ENCODE peak calls at places on chromosomes 13 and 19, in five cellular contexts. One of them, this sample, is unnamed.

GRCh38 chr19:2888739-2889224 is 11.9 kb upstream of the ZNF57 start:
- DNase-seq in AG10803: peak; percentile 13
- DNase-seq in thoracic aorta: no peak
- DNase-seq in WERI-Rb-1: no peak
- DNase-seq in hepatocyte: no peak
- DNase-seq in this sample: no peak

GRCh38 chr19:3275068-3275582 is 50.7 kb downstream of the CELF5 start:
- DNase-seq in WERI-Rb-1: peak; percentile 72
- DNase-seq in AG10803: no peak
- DNase-seq in hepatocyte: no peak
- DNase-seq in thoracic aorta: no peak
- DNase-seq in this sample: no peak

GRCh38 chr13:107867701-107868661 is 347.4 kb downstream of the LIG4 start:
- DNase-seq in thoracic aorta: no peak
- DNase-seq in hepatocyte: peak; percentile 76
- DNase-seq in WERI-Rb-1: peak; percentile 85
- DNase-seq in AG10803: no peak
- DNase-seq in this sample: peak; percentile 89

GRCh38 chr19:57465680-57466381 is 8.9 kb upstream of the VN1R1 start:
- DNase-seq in WERI-Rb-1: peak; percentile 49
- DNase-seq in AG10803: peak; percentile 23
- DNase-seq in thoracic aorta: no peak
- DNase-seq in hepatocyte: no peak
- DNase-seq in this sample: peak; percentile 75

GRCh38 chr13:80342541-80343371 is 1.8 kb upstream of the SPRY2 start:
- DNase-seq in AG10803: peak; percentile 60
- DNase-seq in thoracic aorta: no peak
- DNase-seq in WERI-Rb-1: peak; percentile 64
- DNase-seq in hepatocyte: peak; percentile 89
- DNase-seq in this sample: peak; percentile 96

GRCh38 chr13:21638319-21639282 is 32.3 kb upstream of the FGF9 start:
- DNase-seq in AG10803: peak; percentile 20
- DNase-seq in thoracic aorta: no peak
- DNase-seq in hepatocyte: peak; percentile 56
- DNase-seq in WERI-Rb-1: no peak
- DNase-seq in this sample: peak; percentile 64

GRCh38 chr13:101624981-101625380 is 172.5 kb downstream of the ITGBL1 start:
- DNase-seq in hepatocyte: no peak
- DNase-seq in thoracic aorta: no peak
- DNase-seq in WERI-Rb-1: no peak
- DNase-seq in AG10803: no peak
- DNase-seq in this sample: no peak

GRCh38 chr19:10611907-10612306 is 13.4 kb upstream of the SLC44A2 start:
- DNase-seq in WERI-Rb-1: peak; percentile 55
- DNase-seq in thoracic aorta: no peak
- DNase-seq in hepatocyte: no peak
- DNase-seq in AG10803: peak; percentile 51
- DNase-seq in this sample: no peak

GRCh38 chr13:96075953-96076543 is 13.9 kb upstream of the HS6ST3 start:
- DNase-seq in AG10803: peak; percentile 26
- DNase-seq in WERI-Rb-1: no peak
- DNase-seq in hepatocyte: peak; percentile 12
- DNase-seq in thoracic aorta: no peak
- DNase-seq in this sample: no peak

GRCh38 chr19:15672580-15673175 is at the start of gene CYP4F12:
- DNase-seq in thoracic aorta: no peak
- DNase-seq in WERI-Rb-1: no peak
- DNase-seq in AG10803: peak; percentile 17
- DNase-seq in hepatocyte: peak; percentile 11
- DNase-seq in this sample: no peak

GRCh38 chr19:39403331-39404312 is 3.0 kb upstream of the ZFP36 start:
- DNase-seq in hepatocyte: peak; percentile 99
- DNase-seq in AG10803: peak; percentile 100
- DNase-seq in WERI-Rb-1: peak; percentile 94
- DNase-seq in thoracic aorta: peak; percentile 97
- DNase-seq in this sample: peak; percentile 92

GRCh38 chr19:45075215-45076028 is 856 bp downstream of the ZNF296 start:
- DNase-seq in thoracic aorta: no peak
- DNase-seq in hepatocyte: peak; percentile 77
- DNase-seq in AG10803: peak; percentile 33
- DNase-seq in WERI-Rb-1: peak; percentile 85
- DNase-seq in this sample: peak; percentile 88

GRCh38 chr19:6057651-6058365 is 52.5 kb downstream of the RFX2 start:
- DNase-seq in hepatocyte: no peak
- DNase-seq in WERI-Rb-1: peak; percentile 39
- DNase-seq in AG10803: no peak
- DNase-seq in thoracic aorta: no peak
- DNase-seq in this sample: no peak

GRCh38 chr19:39692166-39692565 is 12.1 kb upstream of the LGALS14 start:
- DNase-seq in WERI-Rb-1: no peak
- DNase-seq in AG10803: no peak
- DNase-seq in thoracic aorta: no peak
- DNase-seq in hepatocyte: no peak
- DNase-seq in this sample: no peak

GRCh38 chr19:5360003-5360820 is 19.6 kb upstream of the PTPRS start:
- DNase-seq in hepatocyte: no peak
- DNase-seq in AG10803: peak; percentile 31
- DNase-seq in WERI-Rb-1: no peak
- DNase-seq in thoracic aorta: no peak
- DNase-seq in this sample: no peak

GRCh38 chr19:37855098-37855497 is 51.3 kb downstream of the WDR87 start:
- DNase-seq in WERI-Rb-1: no peak
- DNase-seq in thoracic aorta: no peak
- DNase-seq in hepatocyte: no peak
- DNase-seq in AG10803: peak; percentile 8
- DNase-seq in this sample: no peak

GRCh38 chr13:100495455-100495854 is 93.1 kb downstream of the GGACT start:
- DNase-seq in WERI-Rb-1: no peak
- DNase-seq in hepatocyte: no peak
- DNase-seq in thoracic aorta: no peak
- DNase-seq in AG10803: no peak
- DNase-seq in this sample: no peak

GRCh38 chr13:29362849-29363604 is 232.5 kb downstream of the SLC7A1 start:
- DNase-seq in WERI-Rb-1: peak; percentile 13
- DNase-seq in hepatocyte: peak; percentile 82
- DNase-seq in AG10803: peak; percentile 41
- DNase-seq in thoracic aorta: no peak
- DNase-seq in this sample: peak; percentile 88

GRCh38 chr19:49779731-49780578 is 13.2 kb downstream of the AP2A1 start:
- DNase-seq in hepatocyte: no peak
- DNase-seq in WERI-Rb-1: no peak
- DNase-seq in AG10803: no peak
- DNase-seq in thoracic aorta: no peak
- DNase-seq in this sample: no peak

DNA sequence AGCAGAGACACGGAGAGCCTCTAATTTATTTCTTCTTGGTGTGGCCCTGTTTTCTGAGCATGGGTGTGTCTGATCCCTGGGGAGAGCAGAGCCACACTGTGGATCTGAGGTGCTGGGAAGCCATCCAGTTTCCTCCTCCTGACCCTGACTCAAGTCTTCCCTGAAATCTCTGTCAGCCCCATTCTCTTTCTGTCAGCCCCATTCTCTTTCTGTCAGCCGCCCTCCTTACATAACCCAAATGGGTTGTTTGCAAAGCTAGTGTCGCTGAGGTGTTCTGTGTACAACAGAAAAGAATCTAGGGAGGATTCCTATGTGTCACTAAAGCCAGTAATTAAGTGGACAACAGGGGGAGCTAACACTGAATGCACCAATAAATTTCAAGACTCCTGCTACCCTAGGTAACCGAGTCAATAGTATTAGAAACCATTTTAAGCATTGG is 50.2 kb downstream of the LRCH1 start:
- DNase-seq in WERI-Rb-1: no peak
- DNase-seq in thoracic aorta: no peak
- DNase-seq in hepatocyte: no peak
- DNase-seq in AG10803: peak; percentile 17
- DNase-seq in this sample: no peak
- TF ChIP-seq CTCF in WERI-Rb-1: peak; percentile 24
- TF ChIP-seq CTCF in thoracic aorta: no peak
- TF ChIP-seq CTCF in hepatocyte: peak; percentile 17
- TF ChIP-seq CTCF in AG10803: peak; percentile 38
- TF ChIP-seq CTCF in this sample: peak; percentile 72

DNA sequence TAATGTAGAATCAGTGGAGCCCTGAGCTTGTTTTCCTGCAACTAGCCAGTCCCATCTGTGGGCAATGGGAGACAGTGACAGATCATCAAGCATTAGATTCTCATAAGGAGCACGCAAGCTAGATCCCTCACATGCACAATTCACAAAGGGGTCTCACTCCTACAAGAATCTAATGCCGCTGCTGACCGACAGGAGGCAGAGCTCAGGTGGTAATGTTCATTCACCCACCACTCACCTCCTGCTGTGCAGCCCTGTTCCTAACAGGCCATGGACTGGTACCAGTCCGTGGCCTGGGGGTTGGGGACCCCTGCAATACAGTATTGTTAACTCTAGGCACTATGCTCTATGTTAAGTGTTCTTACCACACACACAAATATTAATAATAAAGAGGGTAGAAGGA is 362.8 kb downstream of the RBM26 start:
- DNase-seq in WERI-Rb-1: no peak
- DNase-seq in AG10803: no peak
- DNase-seq in hepatocyte: no peak
- DNase-seq in thoracic aorta: no peak
- DNase-seq in this sample: no peak
- TF ChIP-seq CTCF in WERI-Rb-1: no peak
- TF ChIP-seq CTCF in AG10803: no peak
- TF ChIP-seq CTCF in hepatocyte: no peak
- TF ChIP-seq CTCF in thoracic aorta: no peak
- TF ChIP-seq CTCF in this sample: no peak

DNA sequence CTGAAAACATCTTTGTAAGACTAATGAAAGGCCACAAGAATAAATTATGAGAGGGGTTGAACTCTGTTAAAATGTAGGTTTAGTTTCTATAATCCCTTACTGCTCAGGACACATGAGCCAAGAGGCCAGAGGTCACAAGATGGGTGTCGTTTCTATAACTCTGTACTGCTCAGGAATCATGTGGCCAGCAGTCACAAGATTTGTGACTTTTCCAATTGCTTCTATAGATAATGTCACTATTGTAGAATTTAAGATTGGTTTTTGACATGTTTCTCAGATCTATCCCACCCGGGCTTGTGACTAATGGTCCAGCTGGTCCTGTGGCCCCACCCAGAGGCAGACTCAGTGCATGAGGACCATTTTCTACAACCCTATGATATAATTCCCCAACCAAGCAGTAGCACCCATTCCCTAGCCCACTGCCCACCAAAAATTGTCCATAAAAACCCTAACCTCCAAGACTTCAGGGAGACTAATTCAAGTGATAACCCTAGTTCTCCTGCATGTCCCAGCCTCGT is 662.0 kb upstream of the KLF12 start:
- DNase-seq in thoracic aorta: no peak
- DNase-seq in hepatocyte: no peak
- DNase-seq in AG10803: no peak
- DNase-seq in WERI-Rb-1: no peak
- DNase-seq in this sample: no peak
- TF ChIP-seq CTCF in thoracic aorta: no peak
- TF ChIP-seq CTCF in hepatocyte: no peak
- TF ChIP-seq CTCF in AG10803: no peak
- TF ChIP-seq CTCF in WERI-Rb-1: no peak
- TF ChIP-seq CTCF in this sample: no peak

GRCh38 chr19:1855040-1855827 is 7.0 kb upstream of the REXO1 start:
- DNase-seq in thoracic aorta: no peak
- DNase-seq in AG10803: peak; percentile 92
- DNase-seq in hepatocyte: peak; percentile 89
- DNase-seq in WERI-Rb-1: peak; percentile 96
- DNase-seq in this sample: peak; percentile 99
- TF ChIP-seq CTCF in thoracic aorta: no peak
- TF ChIP-seq CTCF in AG10803: no peak
- TF ChIP-seq CTCF in hepatocyte: no peak
- TF ChIP-seq CTCF in WERI-Rb-1: peak; percentile 36
- TF ChIP-seq CTCF in this sample: no peak

This sample was measured in endodermal cell.